ENCODE peak calls at places on chromosomes 5 and 9, in ten cellular contexts. X, K, W, C, M, P, J, Z, B and H are unnamed samples.

GRCh38 chr9:69768716-69769115 is 8.9 kb upstream of the PTAR1 start:
- DNase-seq in X (no peak), K (no peak), W (no peak), C (no peak), M (peak; percentile 42), P (no peak), J (no peak), Z (no peak), B (peak; percentile 35), H (no peak)

GRCh38 chr5:22889714-22890113 is 36.6 kb upstream of the CDH12 start:
- DNase-seq in X (no peak), K (no peak), W (no peak), C (no peak), M (no peak), P (peak; percentile 3), J (no peak), Z (no peak), B (no peak), H (no peak)

GRCh38 chr5:83029912-83030311 is 47.3 kb downstream of the TMEM167A start:
- DNase-seq in X (no peak), K (peak; percentile 21), W (no peak), C (no peak), M (peak; percentile 19), P (no peak), J (no peak), Z (no peak), B (peak; percentile 74), H (no peak)

GRCh38 chr5:95102080-95102479 is 182.8 kb downstream of the MCTP1 start:
- DNase-seq in X (no peak), K (no peak), W (peak; percentile 86), C (no peak), M (no peak), P (no peak), J (no peak), Z (peak; percentile 20), B (no peak), H (no peak)

GRCh38 chr5:134911285-134912215 is 6.6 kb downstream of the PCBD2 start:
- DNase-seq in X (no peak), K (no peak), W (no peak), C (no peak), M (no peak), P (no peak), J (no peak), Z (peak; percentile 79), B (no peak), H (no peak)

GRCh38 chr9:93185261-93186150 is 1.6 kb downstream of the WNK2 start:
- DNase-seq in X (peak; percentile 43), K (no peak), W (no peak), C (peak; percentile 53), M (no peak), P (peak; percentile 47), J (no peak), Z (no peak), B (no peak), H (no peak)

GRCh38 chr9:136596630-136597031 is 50.8 kb upstream of the NOTCH1 start:
- DNase-seq in X (no peak), K (no peak), W (no peak), C (no peak), M (no peak), P (no peak), J (no peak), Z (no peak), B (no peak), H (no peak)

GRCh38 chr5:120457839-120458507 is 6.1 kb upstream of the PRR16 start:
- DNase-seq in X (peak; percentile 76), K (no peak), W (peak; percentile 40), C (peak; percentile 80), M (peak; percentile 19), P (peak; percentile 63), J (no peak), Z (peak; percentile 76), B (no peak), H (peak; percentile 78)

GRCh38 chr5:29897916-29898315 is 1295.6 kb upstream of the CDH6 start:
- DNase-seq in X (no peak), K (no peak), W (no peak), C (no peak), M (no peak), P (no peak), J (peak; percentile 64), Z (no peak), B (no peak), H (no peak)

GRCh38 chr9:70641631-70642030 is 227.2 kb upstream of the KLF9 start:
- DNase-seq in X (no peak), K (no peak), W (no peak), C (no peak), M (no peak), P (no peak), J (no peak), Z (no peak), B (no peak), H (no peak)

GRCh38 chr9:79257215-79257614 is 314.6 kb upstream of the TLE4 start:
- DNase-seq in X (peak; percentile 39), K (no peak), W (no peak), C (no peak), M (peak; percentile 9), P (peak; percentile 90), J (no peak), Z (peak; percentile 59), B (no peak), H (no peak)